ENCODE peak calls at places on chromosomes 12 and 14, in six cellular contexts. A is AG09309, T is choroid plexus epithelial cell, R is GM23338, B is nucleus accumbens, L is H9. F is an unnamed sample.

GRCh38 chr12:92469837-92470236 is 233.0 kb upstream of the PLEKHG7 start:
- DNase-seq in B (no peak), L (no peak), A (no peak), R (no peak), T (peak; percentile 55), F (no peak)

GRCh38 chr14:106586098-106586704 is 1059.8 kb downstream of the TMEM121 start:
- DNase-seq in A (no peak), L (no peak), T (no peak), B (no peak), R (peak; percentile 1), F (no peak)

GRCh38 chr14:24143511-24143910 is 2.1 kb upstream of the EMC9 start:
- DNase-seq in R (no peak), A (no peak), T (peak; percentile 20), B (no peak), L (no peak), F (no peak)

GRCh38 chr12:12086331-12086730 is 15.6 kb downstream of the BCL2L14 start:
- DNase-seq in R (no peak), T (no peak), B (no peak), L (peak; percentile 22), A (no peak), F (no peak)

GRCh38 chr12:104312202-104312601 is 8.7 kb downstream of the EID3 start:
- DNase-seq in L (no peak), R (no peak), T (no peak), B (no peak), A (no peak), F (no peak)

GRCh38 chr14:85565862-85566296 is 35.9 kb downstream of the FLRT2 start:
- DNase-seq in L (no peak), B (no peak), A (no peak), R (no peak), T (peak; percentile 67), F (no peak)

GRCh38 chr14:71193663-71194062 is 286.4 kb downstream of the PCNX1 start:
- DNase-seq in A (no peak), T (no peak), B (no peak), R (peak; percentile 44), L (no peak), F (no peak)

GRCh38 chr14:103109789-103110415 is 13.4 kb upstream of the TNFAIP2 start:
- DNase-seq in R (peak; percentile 78), T (peak; percentile 71), A (no peak), B (no peak), L (peak; percentile 79), F (no peak)

GRCh38 chr12:95397566-95397965 is 76.4 kb upstream of the METAP2 start:
- DNase-seq in R (no peak), L (no peak), B (no peak), T (no peak), A (no peak), F (no peak)

GRCh38 chr14:104425171-104425681 is 154.3 kb upstream of the C14orf180 start:
- DNase-seq in T (no peak), A (no peak), R (no peak), L (no peak), B (no peak), F (no peak)

GRCh38 chr12:101086490-101086889 is 123.5 kb downstream of the SLC5A8 start:
- DNase-seq in L (peak; percentile 34), T (peak; percentile 31), A (no peak), B (peak; percentile 24), R (peak; percentile 37), F (no peak)

GRCh38 chr14:106848330-106849121 is 1322.1 kb downstream of the TMEM121 start:
- DNase-seq in R (no peak), B (no peak), T (no peak), L (no peak), A (no peak), F (no peak)

F was measured in midbrain.